ENCODE peak calls at places on chromosomes 16 and 17, in five cellular contexts. H is upper lobe of left lung, L is GM12878, T is HepG2, E is K562. R is an unnamed sample.

GRCh38 chr16:14119799-14120198 is 48.7 kb downstream of the MRTFB start:
- ATAC-seq in H (no peak), L (no peak), T (no peak), E (no peak), R (no peak)

GRCh38 chr17:81650951-81651350 is 5.4 kb downstream of the PDE6G start:
- ATAC-seq in H (no peak), L (no peak), T (peak; percentile 3), E (no peak), R (peak; percentile 15)

GRCh38 chr17:32976131-32976530 is 15.5 kb upstream of the SPACA3 start:
- ATAC-seq in H (no peak), L (no peak), T (no peak), E (no peak), R (no peak)

GRCh38 chr17:55436224-55437164 is 14.9 kb upstream of the MMD start:
- ATAC-seq in H (no peak), L (peak; percentile 35), T (no peak), E (peak; percentile 41), R (no peak)

GRCh38 chr16:84913315-84913714 is 93.5 kb downstream of the CRISPLD2 start:
- ATAC-seq in H (peak; percentile 13), L (no peak), T (no peak), E (peak; percentile 75), R (peak; percentile 88)

GRCh38 chr16:88850531-88851199 is 6.1 kb downstream of the GALNS start:
- ATAC-seq in H (no peak), L (no peak), T (no peak), E (no peak), R (no peak)

GRCh38 chr17:65027305-65027704 is 29.2 kb downstream of the GNA13 start:
- ATAC-seq in H (peak; percentile 60), L (peak; percentile 66), T (peak; percentile 67), E (peak; percentile 91), R (no peak)

GRCh38 chr17:80656590-80656989 is 112.0 kb downstream of the RPTOR start:
- ATAC-seq in H (no peak), L (no peak), T (peak; percentile 14), E (no peak), R (no peak)

GRCh38 chr17:48997103-48997826 is at the start of gene IGF2BP1:
- ATAC-seq in H (peak; percentile 36), L (peak; percentile 54), T (peak; percentile 39), E (peak; percentile 30), R (no peak)

GRCh38 chr17:61199431-61200348 is 200.0 kb upstream of the TBX2 start:
- ATAC-seq in H (no peak), L (no peak), T (no peak), E (no peak), R (no peak)

GRCh38 chr17:61200349-61200735 is 199.3 kb upstream of the TBX2 start:
- ATAC-seq in H (no peak), L (no peak), T (no peak), E (no peak), R (no peak)

GRCh38 chr17:61203765-61204164 is 195.9 kb upstream of the TBX2 start:
- ATAC-seq in H (peak; percentile 10), L (no peak), T (no peak), E (no peak), R (no peak)

GRCh38 chr17:61202564-61202963 is 197.1 kb upstream of the TBX2 start:
- ATAC-seq in H (no peak), L (no peak), T (no peak), E (no peak), R (no peak)

GRCh38 chr17:61201211-61201610 is 198.4 kb upstream of the TBX2 start:
- ATAC-seq in H (peak; percentile 23), L (no peak), T (no peak), E (no peak), R (peak; percentile 76)
- TF ChIP-seq EP300 in H (no peak), L (no peak), T (no peak), E (no peak), R (no peak)

DNA sequence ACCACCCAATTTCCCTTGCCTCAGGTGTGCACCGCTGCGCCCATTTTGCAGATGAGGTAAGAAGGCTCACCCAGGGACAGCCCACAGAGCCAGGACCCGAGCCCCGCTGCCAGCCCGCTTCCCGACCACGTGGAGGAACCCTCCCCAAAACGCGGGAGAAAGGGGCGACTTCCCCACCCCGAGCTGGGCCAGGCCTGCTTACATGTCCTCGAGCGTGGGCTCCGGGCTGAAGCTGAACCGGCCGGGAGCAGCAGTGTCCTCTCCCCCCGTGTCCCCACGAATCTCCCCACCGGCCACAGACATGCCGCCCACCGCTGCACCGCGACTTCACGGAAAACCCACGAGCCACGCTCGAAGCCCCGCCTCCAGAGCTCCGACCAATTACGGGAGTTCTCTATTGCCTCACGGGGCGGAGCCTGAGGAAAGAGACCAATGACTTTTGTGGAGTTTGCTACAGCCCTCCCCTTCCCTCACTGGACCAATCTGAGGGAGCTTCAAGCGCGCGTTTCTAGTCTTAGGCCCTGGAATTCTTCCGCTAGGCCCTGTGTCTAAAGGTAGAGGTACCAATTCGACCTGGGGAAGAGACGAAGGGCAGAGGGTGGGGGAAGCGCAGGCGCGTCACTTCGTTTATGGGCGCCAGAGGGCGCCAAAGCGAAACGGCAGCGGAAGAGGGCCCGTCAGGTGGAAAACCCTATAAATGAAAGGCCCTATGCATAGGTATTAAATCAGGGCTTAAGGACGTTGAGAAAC is at the start of gene DCTPP1:
- ATAC-seq in H (peak; percentile 99), L (peak; percentile 98), T (peak; percentile 98), E (peak; percentile 99), R (peak; percentile 99)
- TF ChIP-seq EP300 in H (no peak), L (peak; percentile 30), T (peak; percentile 42), E (peak; percentile 52), R (no peak)

GRCh38 chr16:4293181-4293716 is 20.4 kb upstream of the TFAP4 start:
- ATAC-seq in H (no peak), L (no peak), T (peak; percentile 3), E (no peak), R (no peak)

GRCh38 chr16:4290236-4290830 is 17.5 kb upstream of the TFAP4 start:
- ATAC-seq in H (peak; percentile 28), L (no peak), T (peak; percentile 47), E (no peak), R (no peak)

GRCh38 chr16:4291699-4292098 is 18.9 kb upstream of the TFAP4 start:
- ATAC-seq in H (no peak), L (no peak), T (no peak), E (no peak), R (no peak)

GRCh38 chr16:4297480-4297879 is 18.4 kb upstream of the GLIS2 start:
- ATAC-seq in H (no peak), L (no peak), T (no peak), E (no peak), R (no peak)

GRCh38 chr16:4293822-4294457 is 21.1 kb upstream of the TFAP4 start:
- ATAC-seq in H (peak; percentile 78), L (no peak), T (peak; percentile 84), E (peak; percentile 22), R (peak; percentile 76)
- TF ChIP-seq EP300 in H (no peak), L (no peak), T (no peak), E (no peak), R (no peak)

DNA sequence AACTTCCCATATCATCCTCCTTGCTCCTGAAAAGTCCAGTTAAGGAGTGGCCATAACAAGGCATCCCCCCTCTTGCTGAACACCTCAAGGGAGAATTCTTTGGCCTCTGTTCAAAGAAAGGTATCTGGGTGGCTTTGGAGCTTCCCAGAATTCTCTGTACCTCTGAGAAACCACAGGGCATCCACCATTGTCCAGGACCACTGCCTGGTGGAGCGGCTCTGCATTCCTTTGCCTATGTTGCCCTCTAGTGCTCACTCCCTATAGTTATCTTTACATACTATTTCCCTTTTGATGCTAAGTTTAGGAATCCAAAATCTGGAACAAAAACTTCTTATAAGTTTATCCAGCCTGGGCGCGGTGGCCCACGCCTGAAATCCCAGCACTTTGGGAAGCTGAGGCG is 30.3 kb downstream of the CHD9NB start:
- ATAC-seq in H (peak; percentile 81), L (peak; percentile 82), T (peak; percentile 97), E (peak; percentile 94), R (no peak)
- TF ChIP-seq EP300 in H (no peak), L (no peak), T (no peak), E (no peak), R (no peak)

R was measured in gastroesophageal sphincter.